ENCODE peak calls at places on chromosomes 13 and 19, in eight cellular contexts. Y, H, K, Z, T, J, M and Q are unnamed samples.

GRCh38 chr19:21256722-21257121 is 72.5 kb downstream of the ZNF708 start:
- DNase-seq in Y (peak; percentile 39), H (no peak), K (no peak), Z (no peak), T (no peak), J (no peak), M (no peak), Q (peak; percentile 40)

GRCh38 chr13:35225159-35225558 is 251.3 kb downstream of the MAB21L1 start:
- DNase-seq in Y (no peak), H (no peak), K (no peak), Z (no peak), T (no peak), J (no peak), M (no peak), Q (no peak)

GRCh38 chr19:43934055-43934984 is 762 bp downstream of the ZNF45 start:
- DNase-seq in Y (peak; percentile 34), H (peak; percentile 22), K (peak; percentile 9), Z (no peak), T (no peak), J (no peak), M (no peak), Q (peak; percentile 1)

GRCh38 chr19:35559781-35560180 is 3.7 kb downstream of the ATP4A start:
- DNase-seq in Y (no peak), H (no peak), K (no peak), Z (no peak), T (no peak), J (no peak), M (no peak), Q (no peak)

GRCh38 chr19:35975608-35976214 is 19.3 kb upstream of the SDHAF1 start:
- DNase-seq in Y (no peak), H (no peak), K (peak; percentile 46), Z (no peak), T (no peak), J (no peak), M (no peak), Q (no peak)

GRCh38 chr13:25973085-25973484 is 78.7 kb downstream of the SHISA2 start:
- DNase-seq in Y (no peak), H (no peak), K (no peak), Z (no peak), T (no peak), J (no peak), M (no peak), Q (peak; percentile 97)

GRCh38 chr19:38318595-38319142 is 976 bp upstream of the KCNK6 start:
- DNase-seq in Y (peak; percentile 73), H (no peak), K (no peak), Z (peak; percentile 55), T (no peak), J (peak; percentile 69), M (no peak), Q (no peak)

GRCh38 chr19:4061178-4061682 is 5.5 kb downstream of the ZBTB7A start:
- DNase-seq in Y (peak; percentile 48), H (no peak), K (no peak), Z (peak; percentile 85), T (no peak), J (peak; percentile 72), M (no peak), Q (no peak)

GRCh38 chr19:32876919-32877285 is 7.3 kb upstream of the SLC7A9 start:
- DNase-seq in Y (no peak), H (no peak), K (no peak), Z (no peak), T (no peak), J (no peak), M (no peak), Q (no peak)

GRCh38 chr19:882871-883497 is 10.0 kb downstream of the MED16 start:
- DNase-seq in Y (no peak), H (no peak), K (no peak), Z (no peak), T (no peak), J (no peak), M (no peak), Q (no peak)

GRCh38 chr19:16385821-16386220 is 61.2 kb downstream of the KLF2 start:
- DNase-seq in Y (no peak), H (no peak), K (no peak), Z (peak; percentile 9), T (no peak), J (no peak), M (no peak), Q (no peak)

GRCh38 chr13:109737606-109738005 is 48.8 kb downstream of the IRS2 start:
- DNase-seq in Y (peak; percentile 76), H (no peak), K (no peak), Z (no peak), T (no peak), J (no peak), M (no peak), Q (peak; percentile 41)

GRCh38 chr13:46659413-46660065 is 106.6 kb downstream of the LRCH1 start:
- DNase-seq in Y (no peak), H (no peak), K (no peak), Z (no peak), T (no peak), J (no peak), M (no peak), Q (no peak)

GRCh38 chr13:94988654-94989053 is 276.3 kb upstream of the SOX21 start:
- DNase-seq in Y (no peak), H (no peak), K (peak; percentile 15), Z (no peak), T (no peak), J (no peak), M (no peak), Q (no peak)

GRCh38 chr19:45446295-45446694 is 21.5 kb upstream of the FOSB start:
- DNase-seq in Y (peak; percentile 50), H (no peak), K (no peak), Z (no peak), T (no peak), J (no peak), M (no peak), Q (no peak)

GRCh38 chr19:46951236-46951986 is 68.2 kb upstream of the NPAS1 start:
- DNase-seq in Y (peak; percentile 97), H (no peak), K (no peak), Z (no peak), T (no peak), J (no peak), M (no peak), Q (no peak)

GRCh38 chr13:79492313-79492798 is 11.4 kb downstream of the NDFIP2 start:
- DNase-seq in Y (peak; percentile 62), H (no peak), K (no peak), Z (no peak), T (no peak), J (no peak), M (no peak), Q (no peak)